ENCODE peak calls at places on chromosomes 4 and X, in six cellular contexts. One of them, this sample, is unnamed.

GRCh38 chr4:125140966-125141495 is 173.7 kb upstream of the FAT4 start:
- DNase-seq in chondrocyte: no peak
- DNase-seq in PC-9: no peak
- DNase-seq in AG04450: peak
- DNase-seq in suprapubic skin: no peak
- DNase-seq in activated B cell treated with CpG ODN at 0.5 μM for 24 hours: no peak
- DNase-seq in this sample: no peak

GRCh38 chr4:107712236-107712635 is 7.8 kb downstream of the PAPSS1 start:
- DNase-seq in AG04450: no peak
- DNase-seq in PC-9: no peak
- DNase-seq in activated B cell treated with CpG ODN at 0.5 μM for 24 hours: no peak
- DNase-seq in chondrocyte: no peak
- DNase-seq in suprapubic skin: no peak
- DNase-seq in this sample: no peak

GRCh38 chrX:7446815-7447214 is 298.9 kb upstream of the PUDP start:
- DNase-seq in AG04450: no peak
- DNase-seq in PC-9: peak
- DNase-seq in suprapubic skin: no peak
- DNase-seq in activated B cell treated with CpG ODN at 0.5 μM for 24 hours: no peak
- DNase-seq in chondrocyte: no peak
- DNase-seq in this sample: no peak

GRCh38 chr4:92303621-92304027 is at the start of gene GRID2:
- DNase-seq in chondrocyte: no peak
- DNase-seq in activated B cell treated with CpG ODN at 0.5 μM for 24 hours: no peak
- DNase-seq in AG04450: no peak
- DNase-seq in suprapubic skin: no peak
- DNase-seq in PC-9: peak
- DNase-seq in this sample: no peak

GRCh38 chr4:1061747-1062146 is 50.3 kb downstream of the FGFRL1 start:
- DNase-seq in activated B cell treated with CpG ODN at 0.5 μM for 24 hours: no peak
- DNase-seq in PC-9: no peak
- DNase-seq in chondrocyte: no peak
- DNase-seq in AG04450: no peak
- DNase-seq in suprapubic skin: peak
- DNase-seq in this sample: no peak

GRCh38 chr4:169229571-169230028 is 41.2 kb downstream of the SH3RF1 start:
- DNase-seq in AG04450: peak
- DNase-seq in activated B cell treated with CpG ODN at 0.5 μM for 24 hours: no peak
- DNase-seq in chondrocyte: no peak
- DNase-seq in suprapubic skin: no peak
- DNase-seq in PC-9: peak
- DNase-seq in this sample: no peak

GRCh38 chr4:78527103-78527502 is 24.5 kb upstream of the ANXA3 start:
- DNase-seq in chondrocyte: no peak
- DNase-seq in activated B cell treated with CpG ODN at 0.5 μM for 24 hours: no peak
- DNase-seq in AG04450: no peak
- DNase-seq in suprapubic skin: no peak
- DNase-seq in PC-9: no peak
- DNase-seq in this sample: no peak

GRCh38 chr4:61201562-61202099 is 1.5 kb downstream of the ADGRL3 start:
- DNase-seq in suprapubic skin: no peak
- DNase-seq in AG04450: no peak
- DNase-seq in activated B cell treated with CpG ODN at 0.5 μM for 24 hours: no peak
- DNase-seq in PC-9: no peak
- DNase-seq in chondrocyte: no peak
- DNase-seq in this sample: no peak

GRCh38 chr4:13476915-13477314 is 7.2 kb downstream of the RAB28 start:
- DNase-seq in PC-9: no peak
- DNase-seq in activated B cell treated with CpG ODN at 0.5 μM for 24 hours: no peak
- DNase-seq in suprapubic skin: no peak
- DNase-seq in AG04450: peak
- DNase-seq in chondrocyte: no peak
- DNase-seq in this sample: no peak

GRCh38 chr4:87901426-87901825 is 68.7 kb downstream of the MEPE start:
- DNase-seq in PC-9: no peak
- DNase-seq in suprapubic skin: no peak
- DNase-seq in activated B cell treated with CpG ODN at 0.5 μM for 24 hours: no peak
- DNase-seq in chondrocyte: no peak
- DNase-seq in AG04450: no peak
- DNase-seq in this sample: no peak

GRCh38 chrX:154799554-154800348 is 5.5 kb downstream of the MPP1 start:
- DNase-seq in suprapubic skin: no peak
- DNase-seq in AG04450: no peak
- DNase-seq in chondrocyte: no peak
- DNase-seq in activated B cell treated with CpG ODN at 0.5 μM for 24 hours: no peak
- DNase-seq in PC-9: peak
- DNase-seq in this sample: no peak

GRCh38 chr4:82851902-82852750 is 38.8 kb downstream of the SEC31A start:
- DNase-seq in suprapubic skin: no peak
- DNase-seq in chondrocyte: no peak
- DNase-seq in AG04450: no peak
- DNase-seq in activated B cell treated with CpG ODN at 0.5 μM for 24 hours: no peak
- DNase-seq in PC-9: no peak
- DNase-seq in this sample: no peak

GRCh38 chrX:38409289-38409688 is 56.9 kb downstream of the OTC start:
- DNase-seq in suprapubic skin: no peak
- DNase-seq in PC-9: no peak
- DNase-seq in AG04450: no peak
- DNase-seq in activated B cell treated with CpG ODN at 0.5 μM for 24 hours: no peak
- DNase-seq in chondrocyte: no peak
- DNase-seq in this sample: no peak

GRCh38 chr4:176499518-176499917 is 179.8 kb downstream of the SPCS3 start:
- DNase-seq in chondrocyte: no peak
- DNase-seq in suprapubic skin: no peak
- DNase-seq in AG04450: no peak
- DNase-seq in PC-9: no peak
- DNase-seq in activated B cell treated with CpG ODN at 0.5 μM for 24 hours: no peak
- DNase-seq in this sample: no peak

GRCh38 chrX:20623448-20623847 is 356.7 kb upstream of the RPS6KA3 start:
- DNase-seq in suprapubic skin: no peak
- DNase-seq in PC-9: no peak
- DNase-seq in AG04450: no peak
- DNase-seq in activated B cell treated with CpG ODN at 0.5 μM for 24 hours: no peak
- DNase-seq in chondrocyte: no peak
- DNase-seq in this sample: no peak

GRCh38 chr4:7863911-7864681 is 75.6 kb downstream of the AFAP1 start:
- DNase-seq in suprapubic skin: no peak
- DNase-seq in chondrocyte: no peak
- DNase-seq in PC-9: no peak
- DNase-seq in activated B cell treated with CpG ODN at 0.5 μM for 24 hours: no peak
- DNase-seq in AG04450: no peak
- DNase-seq in this sample: no peak

GRCh38 chr4:171813195-171813955 is at the start of gene GALNTL6:
- DNase-seq in PC-9: no peak
- DNase-seq in activated B cell treated with CpG ODN at 0.5 μM for 24 hours: peak
- DNase-seq in chondrocyte: peak
- DNase-seq in AG04450: no peak
- DNase-seq in suprapubic skin: no peak
- DNase-seq in this sample: no peak

GRCh38 chr4:73609688-73610087 is 10.5 kb downstream of the RASSF6 start:
- DNase-seq in AG04450: peak
- DNase-seq in activated B cell treated with CpG ODN at 0.5 μM for 24 hours: no peak
- DNase-seq in PC-9: no peak
- DNase-seq in suprapubic skin: no peak
- DNase-seq in chondrocyte: no peak
- DNase-seq in this sample: no peak

GRCh38 chr4:155911905-155912304 is 8.4 kb downstream of the TDO2 start:
- DNase-seq in PC-9: no peak
- DNase-seq in AG04450: no peak
- DNase-seq in activated B cell treated with CpG ODN at 0.5 μM for 24 hours: no peak
- DNase-seq in suprapubic skin: no peak
- DNase-seq in chondrocyte: no peak
- DNase-seq in this sample: no peak

GRCh38 chr4:127479031-127479622 is 153.6 kb upstream of the INTU start:
- DNase-seq in suprapubic skin: no peak
- DNase-seq in chondrocyte: no peak
- DNase-seq in PC-9: no peak
- DNase-seq in activated B cell treated with CpG ODN at 0.5 μM for 24 hours: no peak
- DNase-seq in AG04450: no peak
- DNase-seq in this sample: no peak

GRCh38 chrX:107429090-107429489 is 20.4 kb upstream of the FRMPD3 start:
- DNase-seq in chondrocyte: no peak
- DNase-seq in PC-9: peak
- DNase-seq in suprapubic skin: no peak
- DNase-seq in AG04450: no peak
- DNase-seq in activated B cell treated with CpG ODN at 0.5 μM for 24 hours: no peak
- DNase-seq in this sample: no peak

GRCh38 chrX:102514536-102514935 is 2.0 kb downstream of the TMSB15A start:
- DNase-seq in PC-9: no peak
- DNase-seq in activated B cell treated with CpG ODN at 0.5 μM for 24 hours: no peak
- DNase-seq in chondrocyte: no peak
- DNase-seq in suprapubic skin: no peak
- DNase-seq in AG04450: no peak
- DNase-seq in this sample: no peak

GRCh38 chr4:154120690-154121089 is 331.8 kb upstream of the SFRP2 start:
- DNase-seq in PC-9: no peak
- DNase-seq in activated B cell treated with CpG ODN at 0.5 μM for 24 hours: no peak
- DNase-seq in chondrocyte: no peak
- DNase-seq in AG04450: no peak
- DNase-seq in suprapubic skin: no peak
- DNase-seq in this sample: no peak

GRCh38 chr4:132227349-132228165 is 921.5 kb upstream of the PCDH10 start:
- DNase-seq in PC-9: peak
- DNase-seq in suprapubic skin: no peak
- DNase-seq in activated B cell treated with CpG ODN at 0.5 μM for 24 hours: no peak
- DNase-seq in AG04450: no peak
- DNase-seq in chondrocyte: no peak
- DNase-seq in this sample: no peak

GRCh38 chr4:110163327-110164070 is 34.9 kb downstream of the ELOVL6 start:
- DNase-seq in activated B cell treated with CpG ODN at 0.5 μM for 24 hours: no peak
- DNase-seq in chondrocyte: no peak
- DNase-seq in AG04450: no peak
- DNase-seq in suprapubic skin: no peak
- DNase-seq in PC-9: no peak
- DNase-seq in this sample: no peak
- TF ChIP-seq CTCF in activated B cell treated with CpG ODN at 0.5 μM for 24 hours: no peak
- TF ChIP-seq CTCF in chondrocyte: peak
- TF ChIP-seq CTCF in AG04450: peak
- TF ChIP-seq CTCF in suprapubic skin: no peak
- TF ChIP-seq CTCF in PC-9: no peak
- TF ChIP-seq CTCF in this sample: no peak

GRCh38 chr4:6333301-6334202 is 63.9 kb downstream of the WFS1 start:
- DNase-seq in chondrocyte: peak
- DNase-seq in AG04450: no peak
- DNase-seq in activated B cell treated with CpG ODN at 0.5 μM for 24 hours: no peak
- DNase-seq in suprapubic skin: no peak
- DNase-seq in PC-9: no peak
- DNase-seq in this sample: no peak

GRCh38 chr4:6331018-6331417 is 61.4 kb downstream of the WFS1 start:
- DNase-seq in chondrocyte: no peak
- DNase-seq in activated B cell treated with CpG ODN at 0.5 μM for 24 hours: no peak
- DNase-seq in AG04450: no peak
- DNase-seq in suprapubic skin: no peak
- DNase-seq in PC-9: no peak
- DNase-seq in this sample: no peak

GRCh38 chr4:6331468-6331867 is 61.8 kb downstream of the WFS1 start:
- DNase-seq in suprapubic skin: no peak
- DNase-seq in activated B cell treated with CpG ODN at 0.5 μM for 24 hours: no peak
- DNase-seq in PC-9: no peak
- DNase-seq in AG04450: no peak
- DNase-seq in chondrocyte: no peak
- DNase-seq in this sample: no peak

GRCh38 chr4:6332669-6333050 is 63.0 kb downstream of the WFS1 start:
- DNase-seq in activated B cell treated with CpG ODN at 0.5 μM for 24 hours: no peak
- DNase-seq in PC-9: no peak
- DNase-seq in AG04450: no peak
- DNase-seq in suprapubic skin: no peak
- DNase-seq in chondrocyte: no peak
- DNase-seq in this sample: no peak

DNA sequence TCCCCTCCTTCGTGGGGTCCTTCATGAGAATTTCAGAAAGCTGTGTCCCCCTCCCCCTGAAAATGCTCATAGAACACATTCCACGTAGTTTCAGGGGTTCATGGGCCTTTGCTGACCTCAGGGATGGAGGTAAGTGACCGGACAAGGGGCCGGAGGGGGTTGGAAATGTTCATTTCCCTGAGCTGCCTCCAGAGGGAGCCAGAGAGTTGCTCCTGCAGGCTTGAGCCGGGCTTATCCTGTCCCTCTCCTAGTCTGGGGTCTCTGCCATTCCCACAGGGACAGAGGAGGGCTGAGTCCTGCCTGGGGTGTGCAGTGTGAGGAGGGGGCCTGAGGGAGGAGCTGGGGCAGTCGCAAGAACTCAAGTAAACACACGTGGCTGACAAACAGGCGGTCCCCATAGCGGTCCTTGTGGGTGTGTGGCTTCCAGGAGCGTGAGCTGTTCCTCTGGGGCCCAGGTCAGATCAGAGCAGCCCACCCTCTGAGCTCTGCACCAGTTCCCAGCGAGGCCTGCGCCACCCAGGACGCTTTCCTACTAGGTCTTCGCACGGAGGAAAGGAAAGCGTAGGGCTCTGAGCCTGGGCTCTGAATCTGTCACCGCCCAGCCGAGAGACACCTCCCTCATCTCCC is 62.5 kb downstream of the WFS1 start:
- DNase-seq in chondrocyte: no peak
- DNase-seq in suprapubic skin: no peak
- DNase-seq in AG04450: no peak
- DNase-seq in activated B cell treated with CpG ODN at 0.5 μM for 24 hours: no peak
- DNase-seq in PC-9: peak
- DNase-seq in this sample: no peak
- TF ChIP-seq CTCF in chondrocyte: peak
- TF ChIP-seq CTCF in suprapubic skin: peak
- TF ChIP-seq CTCF in AG04450: peak
- TF ChIP-seq CTCF in activated B cell treated with CpG ODN at 0.5 μM for 24 hours: no peak
- TF ChIP-seq CTCF in PC-9: peak
- TF ChIP-seq CTCF in this sample: no peak

DNA sequence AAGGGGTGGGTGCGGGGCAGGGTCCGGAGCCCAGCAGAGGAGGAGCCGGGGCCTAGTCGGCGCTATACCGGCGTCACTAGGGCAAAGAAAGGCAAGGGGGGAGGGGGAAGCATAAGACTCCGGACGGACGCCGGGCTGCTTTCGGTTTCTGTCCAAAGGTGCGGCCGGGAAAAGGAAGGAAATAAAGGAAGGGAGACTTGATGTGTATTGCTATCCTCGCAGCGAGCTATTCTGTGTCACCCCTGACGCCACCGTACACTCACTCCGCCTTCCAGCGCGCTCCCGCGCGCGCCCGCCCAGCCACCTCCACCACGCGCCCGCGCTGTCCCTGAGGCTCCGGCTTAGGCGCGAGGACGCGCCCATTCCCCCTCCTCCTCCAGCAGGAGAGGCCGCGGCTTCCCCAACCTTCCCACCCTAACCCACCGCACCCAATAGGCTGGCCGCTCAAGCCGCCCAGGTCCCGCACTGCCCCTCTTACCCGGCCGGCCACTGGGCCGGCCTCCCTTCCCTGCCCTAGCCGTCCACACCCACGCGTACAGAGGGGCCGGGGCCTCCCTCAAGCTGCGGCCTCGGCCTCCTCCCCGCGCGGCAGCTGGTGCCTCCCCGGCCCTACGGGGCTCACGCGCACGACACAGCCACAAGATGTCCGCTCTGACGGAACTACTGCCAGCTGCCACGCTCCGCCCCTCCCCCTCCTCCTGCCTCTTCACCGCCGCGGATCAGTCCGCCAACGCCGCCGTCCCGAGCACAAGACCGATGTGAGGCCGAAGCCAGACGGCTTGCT is at the start of gene UBE2D3:
- DNase-seq in PC-9: peak
- DNase-seq in suprapubic skin: peak
- DNase-seq in chondrocyte: peak
- DNase-seq in AG04450: peak
- DNase-seq in activated B cell treated with CpG ODN at 0.5 μM for 24 hours: peak
- DNase-seq in this sample: peak
- TF ChIP-seq CTCF in PC-9: no peak
- TF ChIP-seq CTCF in suprapubic skin: peak
- TF ChIP-seq CTCF in chondrocyte: peak
- TF ChIP-seq CTCF in AG04450: no peak
- TF ChIP-seq CTCF in activated B cell treated with CpG ODN at 0.5 μM for 24 hours: no peak
- TF ChIP-seq CTCF in this sample: no peak

GRCh38 chrX:150503898-150504219 is 64.6 kb upstream of the MTM1 start:
- DNase-seq in suprapubic skin: no peak
- DNase-seq in chondrocyte: no peak
- DNase-seq in AG04450: no peak
- DNase-seq in activated B cell treated with CpG ODN at 0.5 μM for 24 hours: no peak
- DNase-seq in PC-9: peak
- DNase-seq in this sample: no peak
- TF ChIP-seq CTCF in suprapubic skin: no peak
- TF ChIP-seq CTCF in chondrocyte: no peak
- TF ChIP-seq CTCF in AG04450: no peak
- TF ChIP-seq CTCF in activated B cell treated with CpG ODN at 0.5 μM for 24 hours: no peak
- TF ChIP-seq CTCF in PC-9: no peak
- TF ChIP-seq CTCF in this sample: no peak